ENCODE peak calls at places on chromosomes 1 and 21, in five cellular contexts. H is WTC11, F is stomach, U is astrocyte of the spinal cord, I is IMR-90. P is an unnamed sample.

GRCh38 chr1:29706936-29707335 is 470.6 kb downstream of the PTPRU start:
- DNase-seq in I (peak; percentile 44), F (no peak), H (peak; percentile 91), U (peak; percentile 64), P (peak; percentile 81)

GRCh38 chr1:199945591-199945990 is 81.9 kb upstream of the NR5A2 start:
- DNase-seq in I (no peak), F (no peak), H (no peak), U (no peak), P (no peak)

GRCh38 chr1:116686723-116687368 is 19.3 kb upstream of the IGSF3 start:
- DNase-seq in H (no peak), I (no peak), U (peak; percentile 38), F (no peak), P (no peak)

GRCh38 chr1:109786107-109786470 is 22.4 kb upstream of the EPS8L3 start:
- DNase-seq in F (no peak), H (no peak), U (no peak), I (no peak), P (no peak)

GRCh38 chr1:201376464-201377374 is 761 bp downstream of the TNNT2 start:
- DNase-seq in H (peak; percentile 86), I (peak; percentile 46), F (peak; percentile 38), U (peak; percentile 45), P (peak; percentile 68)

GRCh38 chr1:226903819-226904710 is 33.6 kb downstream of the PSEN2 start:
- DNase-seq in H (no peak), U (peak; percentile 72), I (peak; percentile 73), F (no peak), P (no peak)

GRCh38 chr1:177032434-177032833 is 132.1 kb downstream of the ASTN1 start:
- DNase-seq in U (no peak), F (no peak), I (no peak), H (no peak), P (no peak)

GRCh38 chr1:24009406-24009805 is 29.3 kb upstream of the SRSF10 start:
- DNase-seq in U (peak; percentile 72), H (no peak), I (peak; percentile 78), F (no peak), P (no peak)

GRCh38 chr1:228037401-228038386 is 30.9 kb downstream of the WNT3A start:
- DNase-seq in U (no peak), I (peak; percentile 19), F (peak; percentile 60), H (peak; percentile 51), P (peak; percentile 88)

GRCh38 chr1:25871086-25871703 is 4.3 kb downstream of the PAQR7 start:
- DNase-seq in I (no peak), U (no peak), H (peak; percentile 4), F (no peak), P (no peak)

GRCh38 chr1:154851392-154852177 is 18.5 kb downstream of the KCNN3 start:
- DNase-seq in U (no peak), H (peak; percentile 58), I (no peak), F (no peak), P (no peak)

GRCh38 chr1:227769601-227770494 is 34.6 kb downstream of the SNAP47 start:
- DNase-seq in H (no peak), U (no peak), I (no peak), F (no peak), P (no peak)

GRCh38 chr1:226577401-226578180 is 29.0 kb downstream of the STUM start:
- DNase-seq in H (no peak), U (no peak), I (no peak), F (no peak), P (no peak)

GRCh38 chr1:29271724-29272123 is 35.4 kb downstream of the PTPRU start:
- DNase-seq in H (peak; percentile 79), F (peak; percentile 87), U (peak; percentile 80), I (peak; percentile 65), P (no peak)

GRCh38 chr1:94302497-94302896 is 65.1 kb upstream of the ARHGAP29 start:
- DNase-seq in I (no peak), H (no peak), U (no peak), F (no peak), P (no peak)

GRCh38 chr1:21439721-21440629 is at the start of gene NBPF3:
- DNase-seq in H (peak; percentile 96), U (peak; percentile 90), F (peak; percentile 91), I (peak; percentile 69), P (peak; percentile 94)

GRCh38 chr1:174982971-174983689 is 16.6 kb upstream of the CACYBP start:
- DNase-seq in I (peak; percentile 49), U (peak; percentile 54), H (no peak), F (no peak), P (peak; percentile 28)

GRCh38 chr1:89112871-89113613 is 12.9 kb downstream of the GBP2 start:
- DNase-seq in F (no peak), I (no peak), U (no peak), H (no peak), P (no peak)

GRCh38 chr21:26918318-26919065 is 48.4 kb downstream of the ADAMTS5 start:
- DNase-seq in I (peak; percentile 89), U (peak; percentile 9), H (no peak), F (no peak), P (no peak)

GRCh38 chr1:110214454-110215404 is 4.6 kb downstream of the KCNC4 start:
- DNase-seq in H (no peak), I (peak; percentile 9), U (no peak), F (peak; percentile 59), P (no peak)

GRCh38 chr21:46559291-46559983 is 45.4 kb downstream of the S100B start:
- DNase-seq in F (peak; percentile 25), U (no peak), H (no peak), I (no peak), P (peak; percentile 71)

GRCh38 chr1:61842863-61843514 is 100.7 kb downstream of the PATJ start:
- DNase-seq in F (no peak), U (no peak), H (no peak), I (no peak), P (no peak)

GRCh38 chr1:165686971-165687433 is 11.4 kb downstream of the ALDH9A1 start:
- DNase-seq in F (no peak), I (no peak), U (no peak), H (no peak), P (no peak)

GRCh38 chr1:207745839-207746767 is 5.8 kb upstream of the CD46 start:
- DNase-seq in H (no peak), U (no peak), I (no peak), F (no peak), P (no peak)

GRCh38 chr1:151501474-151501873 is 9.7 kb upstream of the CGN start:
- DNase-seq in U (no peak), F (no peak), I (no peak), H (no peak), P (no peak)

GRCh38 chr1:172821609-172822274 is 162.8 kb downstream of the FASLG start:
- DNase-seq in H (no peak), U (peak; percentile 64), F (no peak), I (peak; percentile 80), P (no peak)

GRCh38 chr1:93908394-93909145 is 660 bp downstream of the GCLM start:
- DNase-seq in H (peak; percentile 52), I (no peak), U (no peak), F (peak; percentile 54), P (peak; percentile 61)

GRCh38 chr1:31991202-31991601 is 22.5 kb upstream of the KHDRBS1 start:
- DNase-seq in I (no peak), F (no peak), U (no peak), H (no peak), P (no peak)

GRCh38 chr1:58779837-58780585 is 3.8 kb downstream of the JUN start:
- DNase-seq in I (peak; percentile 78), H (no peak), U (peak; percentile 89), F (peak; percentile 72), P (no peak)

GRCh38 chr1:41239988-41240610 is 2.0 kb downstream of the SCMH1 start:
- DNase-seq in I (peak; percentile 62), F (no peak), U (peak; percentile 63), H (no peak), P (peak; percentile 44)

GRCh38 chr1:209652873-209653401 is 712 bp upstream of the LAMB3 start:
- DNase-seq in I (peak; percentile 50), F (peak; percentile 99), U (peak; percentile 90), H (peak; percentile 72), P (no peak)

GRCh38 chr1:233102381-233102780 is 152.0 kb downstream of the NTPCR start:
- DNase-seq in U (no peak), I (no peak), F (no peak), H (no peak), P (no peak)

GRCh38 chr1:2481885-2482284 is 5.8 kb downstream of the PLCH2 start:
- DNase-seq in F (peak; percentile 43), H (no peak), U (no peak), I (no peak), P (no peak)

GRCh38 chr1:239511865-239512264 is 125.5 kb downstream of the CHRM3 start:
- DNase-seq in H (no peak), F (no peak), U (no peak), I (no peak), P (no peak)

GRCh38 chr1:120178799-120179419 is 2.6 kb upstream of the SEC22B start:
- DNase-seq in F (no peak), U (no peak), H (no peak), I (peak; percentile 37), P (no peak)

GRCh38 chr1:88979054-88979748 is 13.2 kb downstream of the KYAT3 start:
- DNase-seq in H (no peak), U (peak; percentile 61), I (peak; percentile 53), F (no peak), P (no peak)

GRCh38 chr1:192159034-192159433 is 772 bp downstream of the RGS18 start:
- DNase-seq in U (no peak), F (no peak), H (no peak), I (no peak), P (no peak)

GRCh38 chr21:32425628-32426027 is 13.1 kb downstream of the EVA1C start:
- DNase-seq in H (no peak), U (no peak), F (no peak), I (no peak), P (no peak)
- TF ChIP-seq CTCF in H (no peak), U (no peak), F (no peak), I (no peak), P (no peak)

GRCh38 chr1:35702540-35702939 is 16.1 kb downstream of the C1orf216 start:
- DNase-seq in U (no peak), H (no peak), F (no peak), I (no peak), P (no peak)
- TF ChIP-seq CTCF in U (no peak), H (peak; percentile 12), F (no peak), I (no peak), P (no peak)

GRCh38 chr1:22526098-22526497 is 37.2 kb upstream of the EPHA8 start:
- DNase-seq in H (no peak), F (no peak), U (no peak), I (no peak), P (no peak)
- TF ChIP-seq CTCF in H (no peak), F (no peak), U (no peak), I (no peak), P (no peak)

DNA sequence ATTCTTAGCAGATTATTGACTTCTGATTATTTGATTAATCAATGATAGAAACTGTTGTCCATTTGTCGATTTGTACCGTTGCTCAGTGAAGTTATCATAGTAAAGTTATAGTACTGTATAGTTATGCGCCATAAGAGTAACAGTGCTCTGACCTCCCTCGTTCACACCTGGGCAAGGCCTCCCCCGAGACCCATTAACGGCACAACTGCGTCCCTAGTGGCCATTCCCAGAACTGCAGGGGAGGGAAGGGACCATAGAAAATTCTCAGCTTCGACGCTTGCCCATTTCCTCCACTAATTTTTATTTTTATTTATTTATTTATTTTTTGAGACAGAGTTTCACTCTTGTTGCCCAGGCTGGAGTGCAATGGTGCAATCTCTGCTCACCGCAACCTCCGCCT is 334.4 kb downstream of the DSCAM start:
- DNase-seq in I (no peak), H (peak; percentile 73), U (no peak), F (no peak), P (no peak)
- TF ChIP-seq CTCF in I (no peak), H (peak; percentile 93), U (peak; percentile 54), F (no peak), P (peak; percentile 29)

GRCh38 chr1:197481101-197481500 is 213.0 kb downstream of the CRB1 start:
- DNase-seq in I (no peak), F (no peak), H (no peak), U (no peak), P (no peak)
- TF ChIP-seq CTCF in I (no peak), F (no peak), H (no peak), U (no peak), P (no peak)